ENCODE peak calls at places on chromosomes 1 and 21, in eight cellular contexts. S is fibroblast of mammary gland, G is A549, T is heart right ventricle, O is astrocyte of the spinal cord, P is lower leg skin, K is lung, X is heart left ventricle. I is an unnamed sample.

GRCh38 chr21:24255591-24255990 is 1351.7 kb downstream of the MRPL39 start:
- DNase-seq in S (no peak), P (no peak), K (no peak), G (no peak), X (no peak), T (no peak), O (no peak), I (no peak)

GRCh38 chr1:42239555-42239954 is 75.0 kb upstream of the GUCA2A start:
- DNase-seq in X (no peak), P (no peak), K (no peak), S (no peak), T (no peak), G (no peak), O (no peak), I (no peak)

GRCh38 chr1:238088891-238089290 is 198.2 kb upstream of the ZP4 start:
- DNase-seq in S (no peak), X (no peak), P (no peak), K (no peak), G (no peak), O (no peak), T (no peak), I (no peak)

GRCh38 chr1:94883688-94884087 is 43.2 kb downstream of the CNN3 start:
- DNase-seq in P (no peak), G (no peak), O (peak; percentile 87), K (no peak), S (peak; percentile 59), X (no peak), T (no peak), I (no peak)

GRCh38 chr21:34911360-34911759 is 137.7 kb downstream of the RUNX1 start:
- DNase-seq in K (peak; percentile 43), S (no peak), X (peak; percentile 56), P (no peak), G (no peak), T (no peak), O (no peak), I (no peak)

GRCh38 chr1:5947071-5947821 is 45.0 kb downstream of the NPHP4 start:
- DNase-seq in G (no peak), O (no peak), S (no peak), X (no peak), K (no peak), T (no peak), P (no peak), I (no peak)

GRCh38 chr21:33901421-33902288 is 13.9 kb downstream of the ATP5PO start:
- DNase-seq in S (peak; percentile 79), X (no peak), T (peak; percentile 26), O (peak; percentile 72), P (no peak), G (peak; percentile 62), K (no peak), I (no peak)

GRCh38 chr1:173043253-173043652 is 7.5 kb downstream of the TNFSF18 start:
- DNase-seq in K (no peak), S (peak; percentile 53), T (no peak), X (no peak), G (peak; percentile 19), P (no peak), O (peak; percentile 74), I (no peak)

GRCh38 chr1:24859063-24860010 is 70.7 kb downstream of the RUNX3 start:
- DNase-seq in K (no peak), X (no peak), T (no peak), P (no peak), O (no peak), S (no peak), G (no peak), I (no peak)

GRCh38 chr1:171740987-171741871 is 636 bp downstream of the VAMP4 start:
- DNase-seq in O (peak; percentile 28), S (peak; percentile 40), K (peak; percentile 32), G (peak; percentile 24), X (peak; percentile 59), T (peak; percentile 53), P (peak; percentile 42), I (no peak)

GRCh38 chr1:206517784-206518183 is 10.5 kb downstream of the RASSF5 start:
- DNase-seq in O (no peak), T (no peak), S (no peak), K (no peak), G (no peak), X (no peak), P (no peak), I (no peak)

GRCh38 chr1:32263744-32264143 is 12.7 kb downstream of the LCK start:
- DNase-seq in G (no peak), S (no peak), X (no peak), P (no peak), T (no peak), O (no peak), K (no peak), I (no peak)

GRCh38 chr1:40595623-40596022 is 64.2 kb downstream of the ZNF684 start:
- DNase-seq in T (no peak), G (no peak), K (no peak), S (no peak), X (no peak), P (no peak), O (no peak), I (no peak)

GRCh38 chr21:21200103-21200938 is 202.1 kb downstream of the NCAM2 start:
- DNase-seq in S (peak; percentile 99), O (peak; percentile 98), P (peak; percentile 43), G (peak; percentile 3), K (peak; percentile 34), T (peak; percentile 67), X (no peak), I (peak; percentile 97)

GRCh38 chr21:41250519-41250918 is 66.1 kb upstream of the FAM3B start:
- DNase-seq in K (no peak), T (no peak), O (peak; percentile 42), X (no peak), P (no peak), G (no peak), S (peak; percentile 60), I (no peak)

GRCh38 chr1:110233861-110234260 is 23.7 kb downstream of the KCNC4 start:
- DNase-seq in O (no peak), S (no peak), K (no peak), T (no peak), X (peak; percentile 37), G (no peak), P (no peak), I (no peak)

GRCh38 chr1:45863117-45863670 is 59.8 kb downstream of the MAST2 start:
- DNase-seq in G (no peak), X (no peak), T (no peak), O (no peak), K (no peak), P (no peak), S (no peak), I (no peak)

DNA sequence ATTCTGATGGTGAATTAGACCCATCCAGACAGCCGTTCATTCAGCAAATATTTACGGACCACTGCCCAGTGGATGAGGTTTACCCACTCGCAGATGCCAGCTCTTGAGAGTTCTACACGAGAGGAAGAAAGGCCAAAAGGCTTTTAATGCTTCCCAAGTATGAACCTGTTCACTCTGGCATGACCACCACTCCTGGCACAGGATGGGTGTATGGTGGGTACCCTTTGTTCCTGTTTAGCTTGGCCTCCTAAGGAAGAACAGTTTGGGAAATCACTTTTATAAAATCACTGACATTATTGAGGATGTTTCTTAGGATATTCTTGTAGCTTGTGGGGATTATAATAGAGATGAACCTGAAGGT is 67.2 kb downstream of the HMGB4 start:
- DNase-seq in K (no peak), S (no peak), P (no peak), X (no peak), T (no peak), G (no peak), O (no peak), I (no peak)
- H3K4me3 ChIP-seq in K (no peak overlapping the region), S (no peak overlapping the region), P (no peak overlapping the region), X (no peak overlapping the region), T (no peak overlapping the region), G (no peak overlapping the region), O (no peak overlapping the region), I (no peak overlapping the region)

DNA sequence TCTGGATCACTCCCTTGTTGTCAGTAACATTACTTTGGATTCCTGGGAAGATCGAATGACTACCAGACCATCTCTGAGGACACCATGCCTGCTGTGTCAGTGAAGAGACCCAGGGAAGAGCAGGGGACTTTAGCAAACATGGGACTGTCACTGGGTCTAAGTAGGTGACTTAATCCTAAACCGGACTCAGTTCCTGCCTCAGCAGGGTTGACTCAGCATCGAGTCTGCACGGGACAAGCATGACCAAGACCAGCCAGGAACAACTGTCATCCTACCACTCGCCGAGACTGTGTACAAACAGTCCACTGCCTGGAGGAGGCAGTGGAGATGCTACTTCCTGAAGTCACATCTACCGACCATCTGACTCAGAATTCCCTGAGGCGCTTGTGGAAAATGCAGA is 53.2 kb upstream of the RAB4A start:
- DNase-seq in G (peak; percentile 68), T (no peak), P (no peak), K (no peak), X (no peak), O (no peak), S (no peak), I (no peak)
- TF ChIP-seq CTCF in G (no peak), T (no peak), P (no peak), K (no peak), X (no peak), O (no peak), S (peak; percentile 7), I (no peak)

DNA sequence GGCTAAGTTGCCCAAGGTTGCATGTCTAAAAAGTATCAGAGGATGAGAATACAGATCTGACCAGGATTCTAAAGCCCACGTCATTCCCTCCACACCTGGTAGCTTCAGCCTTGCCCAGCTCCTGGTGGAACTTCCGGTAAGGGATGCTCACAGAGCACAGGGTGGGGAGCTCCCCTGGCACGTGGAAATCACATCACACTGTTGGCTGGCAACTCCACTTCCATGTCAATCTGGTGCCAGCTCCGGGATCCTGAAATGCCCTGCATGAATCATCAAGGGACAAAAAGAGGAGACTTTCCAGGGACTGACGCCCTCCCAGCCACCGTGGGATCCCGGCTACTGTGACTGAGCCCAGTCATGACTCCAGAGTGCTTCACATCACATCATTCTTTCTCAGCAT is 12.4 kb upstream of the BCAR3 start:
- DNase-seq in G (peak; percentile 30), S (no peak), X (no peak), T (no peak), K (no peak), O (no peak), P (no peak), I (no peak)
- H3K4me3 ChIP-seq in G (no peak overlapping the region), S (no peak overlapping the region), X (no peak overlapping the region), T (no peak overlapping the region), K (no peak overlapping the region), O (no peak overlapping the region), P (no peak overlapping the region), I (no peak overlapping the region)

DNA sequence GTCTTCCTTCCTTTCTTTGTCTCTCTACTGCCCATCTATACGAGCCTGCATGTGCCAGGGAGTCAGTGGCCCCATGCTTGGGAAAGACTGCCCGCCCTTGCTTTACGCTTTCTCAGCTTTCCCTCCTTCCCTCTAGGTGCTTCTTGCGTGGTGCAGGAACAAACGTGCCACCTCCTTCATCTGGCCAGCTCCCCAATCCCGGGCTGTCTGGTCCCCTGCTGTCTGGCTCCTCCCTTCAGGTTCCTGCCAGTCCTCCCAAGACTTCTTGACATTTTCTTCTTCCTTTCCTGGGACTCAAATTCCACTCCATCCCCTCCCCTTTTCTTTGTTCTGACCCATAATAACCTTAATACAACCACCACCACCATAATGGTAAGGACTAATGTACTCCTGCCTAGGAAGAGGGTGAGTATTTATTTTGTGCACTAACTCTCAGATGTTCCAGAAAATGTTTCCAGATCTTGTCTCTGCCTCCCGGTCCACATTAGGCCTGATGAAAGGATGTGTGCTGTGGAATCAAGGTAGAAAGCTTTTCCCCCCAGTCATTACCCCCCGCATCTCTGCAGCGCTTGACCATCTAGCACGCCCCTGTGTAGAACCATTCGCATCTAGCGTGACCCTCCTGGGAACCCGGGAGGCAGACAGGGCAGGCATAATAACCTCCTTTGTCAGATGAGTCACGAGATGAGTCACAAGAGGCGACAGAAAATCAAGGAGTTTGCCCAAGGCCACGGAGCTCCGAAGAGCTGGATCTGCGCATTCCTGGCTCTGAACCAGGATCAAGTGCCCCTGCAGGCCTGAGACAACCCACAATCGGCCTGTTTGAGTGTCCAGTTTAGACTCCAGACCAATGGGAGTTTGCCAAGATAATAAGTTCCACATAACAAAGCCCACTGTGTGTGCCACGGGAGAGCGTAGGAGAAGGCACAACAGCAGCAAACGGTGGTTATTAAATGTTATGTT is 60.1 kb upstream of the NEK2 start:
- DNase-seq in S (peak; percentile 88), P (peak; percentile 42), O (peak; percentile 86), T (no peak), G (peak; percentile 95), X (no peak), K (peak; percentile 52), I (peak; percentile 29)
- TF ChIP-seq CTCF in S (no peak), P (no peak), O (no peak), T (no peak), G (no peak), X (no peak), K (no peak), I (no peak)

I was measured in AG04449.